ENCODE peak calls at places on chromosome 5, in nine cellular contexts. L, H, X, E, Z, W, M, T and U are unnamed samples.
A peak's percentile ranks its signal among the peaks of the same experiment; 100 is the strongest.

GRCh38 chr5:28666075-28666474 is 1627.7 kb upstream of the CDH9 start:
- DNase-seq in W (no peak), L (no peak), X (no peak), Z (no peak), T (no peak), E (no peak), H (no peak), M (no peak), U (no peak)

GRCh38 chr5:1076406-1076805 is 35.5 kb downstream of the SLC12A7 start:
- DNase-seq in X (no peak), M (no peak), T (no peak), E (no peak), H (no peak), W (no peak), Z (no peak), L (no peak), U (no peak)

GRCh38 chr5:100421360-100421759 is 113.8 kb upstream of the FAM174A start:
- DNase-seq in X (no peak), E (no peak), M (no peak), L (no peak), T (no peak), W (no peak), Z (no peak), H (no peak), U (no peak)

GRCh38 chr5:3302228-3302627 is 293.4 kb upstream of the IRX1 start:
- DNase-seq in E (no peak), X (no peak), W (no peak), Z (no peak), L (no peak), T (no peak), M (no peak), H (no peak), U (no peak)

GRCh38 chr5:112977440-112977861 is 853 bp downstream of the DCP2 start:
- DNase-seq in X (no peak), L (no peak), H (no peak), T (no peak), M (no peak), Z (no peak), W (no peak), E (peak; percentile 15), U (no peak)

GRCh38 chr5:130000460-130000859 is 96.2 kb downstream of the CHSY3 start:
- DNase-seq in E (no peak), X (no peak), Z (no peak), L (no peak), H (no peak), W (no peak), T (no peak), M (no peak), U (no peak)

GRCh38 chr5:172540099-172540870 is 86.0 kb upstream of the SH3PXD2B start:
- DNase-seq in X (peak; percentile 15), H (peak; percentile 53), T (no peak), L (no peak), W (peak; percentile 4), E (no peak), M (no peak), Z (no peak), U (no peak)

GRCh38 chr5:89012361-89012760 is 129.4 kb upstream of the MEF2C start:
- DNase-seq in W (no peak), X (no peak), H (no peak), L (no peak), M (no peak), T (no peak), Z (no peak), E (no peak), U (peak; percentile 61)

GRCh38 chr5:3251784-3252183 is 343.8 kb upstream of the IRX1 start:
- DNase-seq in X (no peak), E (no peak), W (no peak), H (no peak), L (no peak), M (no peak), T (no peak), Z (no peak), U (no peak)

GRCh38 chr5:179439181-179439990 is 94.1 kb upstream of the ADAMTS2 start:
- DNase-seq in M (no peak), H (no peak), L (no peak), E (no peak), W (no peak), X (peak; percentile 47), Z (no peak), T (no peak), U (no peak)

GRCh38 chr5:115634343-115635132 is 8.7 kb upstream of the TMED7 start:
- DNase-seq in W (peak; percentile 93), X (peak; percentile 90), L (peak; percentile 83), H (peak; percentile 87), T (peak; percentile 91), Z (peak; percentile 85), M (peak; percentile 80), E (peak; percentile 73), U (peak; percentile 80)
- TF ChIP-seq CTCF in W (peak; percentile 93), X (peak; percentile 95), L (peak; percentile 95), H (peak; percentile 62), T (peak; percentile 94), Z (peak; percentile 87), M (peak; percentile 95), E (peak; percentile 97), U (peak; percentile 96)

DNA sequence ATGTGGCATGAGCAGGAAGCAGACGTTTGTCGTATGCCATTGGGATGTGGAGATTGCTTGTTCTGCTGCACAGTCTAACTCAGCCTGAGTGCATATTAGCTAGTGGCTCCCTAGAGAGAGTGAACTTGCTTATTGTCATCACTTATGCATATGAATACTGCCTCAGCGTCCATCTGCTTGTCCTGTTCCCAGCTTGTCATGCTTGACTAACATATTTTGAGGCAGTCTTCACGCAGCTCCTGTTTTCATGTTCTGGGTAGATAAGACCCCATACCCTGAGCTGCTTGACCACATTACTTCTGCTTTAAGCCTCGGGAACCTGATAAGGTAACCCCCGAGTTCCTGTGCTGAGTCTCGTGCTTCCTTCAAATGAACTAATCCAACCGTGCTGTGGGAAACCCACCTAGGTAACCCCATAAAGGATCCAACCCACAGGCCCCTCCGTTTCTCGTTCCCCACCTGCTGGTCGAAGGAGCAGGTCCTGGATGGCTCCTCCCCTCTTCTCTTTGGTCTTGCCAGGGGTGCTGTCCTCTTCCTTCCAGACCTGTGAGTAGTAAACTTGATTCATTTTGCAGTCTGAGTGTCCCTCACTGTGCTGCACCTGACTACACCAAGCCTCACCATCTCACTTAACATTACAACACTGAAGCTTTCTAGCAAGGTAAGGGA is 25.0 kb downstream of the ANKRD33B start:
- DNase-seq in W (no peak), M (no peak), X (no peak), Z (no peak), H (no peak), E (no peak), L (no peak), T (no peak), U (no peak)
- H3K4me3 ChIP-seq in W (no peak overlapping the region), M (no peak overlapping the region), X (no peak overlapping the region), Z (no peak overlapping the region), H (no peak overlapping the region), E (no peak overlapping the region), L (no peak overlapping the region), T (no peak overlapping the region), U (no peak overlapping the region)

GRCh38 chr5:138038826-138039225 is 5.9 kb upstream of the FAM13B start:
- DNase-seq in W (no peak), E (no peak), H (no peak), M (no peak), T (no peak), X (no peak), L (no peak), Z (no peak), U (no peak)
- TF ChIP-seq CTCF in W (no peak), E (no peak), H (no peak), M (no peak), T (no peak), X (no peak), L (no peak), Z (no peak), U (no peak)

GRCh38 chr5:56320686-56321085 is 87.6 kb upstream of the ANKRD55 start:
- DNase-seq in W (no peak), H (no peak), T (no peak), E (no peak), X (no peak), Z (no peak), M (no peak), L (no peak), U (no peak)

GRCh38 chr5:56322592-56322991 is 89.5 kb upstream of the ANKRD55 start:
- DNase-seq in W (no peak), X (no peak), H (no peak), E (no peak), M (no peak), Z (no peak), T (no peak), L (no peak), U (no peak)

GRCh38 chr5:56317923-56318561 is 84.9 kb upstream of the ANKRD55 start:
- DNase-seq in L (no peak), Z (no peak), M (no peak), T (no peak), W (no peak), E (no peak), X (no peak), H (no peak), U (no peak)

GRCh38 chr5:56321236-56321881 is 88.2 kb upstream of the ANKRD55 start:
- DNase-seq in Z (no peak), X (no peak), M (no peak), L (no peak), E (no peak), T (no peak), W (no peak), H (no peak), U (no peak)

GRCh38 chr5:56319281-56320242 is 86.4 kb upstream of the ANKRD55 start:
- DNase-seq in M (peak; percentile 78), Z (no peak), W (no peak), L (peak; percentile 67), H (no peak), E (peak; percentile 41), T (peak; percentile 69), X (peak; percentile 69), U (peak; percentile 99)
- H3K4me3 ChIP-seq in M (no peak overlapping the region), Z (no peak overlapping the region), W (no peak overlapping the region), L (no peak overlapping the region), H (peak overlapping the region; percentile 27), E (no peak overlapping the region), T (no peak overlapping the region), X (no peak overlapping the region), U (no peak overlapping the region)

GRCh38 chr5:151459680-151460079 is 12.3 kb downstream of the SLC36A1 start:
- DNase-seq in X (no peak), E (peak; percentile 61), M (peak; percentile 58), T (no peak), W (no peak), Z (no peak), H (no peak), L (no peak), U (no peak)
- TF ChIP-seq CTCF in X (no peak), E (peak; percentile 36), M (peak; percentile 36), T (no peak), W (no peak), Z (no peak), H (no peak), L (peak; percentile 22), U (no peak)